ENCODE peak calls at places on chromosomes 5 and 9, in nine cellular contexts. B, O, P, L, I, E, X, F and W are unnamed samples.

GRCh38 chr5:107796797-107797196 is 126.1 kb upstream of the EFNA5 start:
- DNase-seq in L (no peak), I (no peak), X (no peak), B (no peak), E (no peak), F (no peak), O (no peak), P (no peak), W (no peak)

GRCh38 chr5:96683392-96683791 is 21.2 kb downstream of the CAST start:
- DNase-seq in X (no peak), P (no peak), B (no peak), L (no peak), E (no peak), I (no peak), O (no peak), F (no peak), W (no peak)

GRCh38 chr9:21591221-21592062 is 109.3 kb upstream of the IFNE start:
- DNase-seq in L (no peak), O (no peak), B (peak; percentile 47), I (no peak), E (peak; percentile 83), P (peak; percentile 93), F (no peak), X (no peak), W (peak; percentile 59)

GRCh38 chr5:75108515-75108914 is 56.2 kb upstream of the GCNT4 start:
- DNase-seq in X (no peak), P (no peak), F (no peak), B (no peak), E (no peak), L (no peak), O (no peak), I (no peak), W (no peak)

GRCh38 chr5:61132559-61132958 is 29.7 kb downstream of the SMIM15 start:
- DNase-seq in F (no peak), L (no peak), I (no peak), E (no peak), P (peak; percentile 55), B (no peak), O (no peak), X (no peak), W (no peak)

GRCh38 chr5:60844429-60844890 is 391 bp upstream of the ELOVL7 start:
- DNase-seq in L (no peak), I (peak; percentile 20), X (no peak), B (no peak), P (no peak), O (no peak), E (no peak), F (no peak), W (no peak)

GRCh38 chr9:101485873-101486692 is 47.6 kb upstream of the RNF20 start:
- DNase-seq in X (no peak), P (peak; percentile 36), F (no peak), O (no peak), E (no peak), L (no peak), B (peak; percentile 21), I (no peak), W (peak; percentile 76)

GRCh38 chr5:156356238-156356637 is 29.3 kb downstream of the SGCD start:
- DNase-seq in E (no peak), B (no peak), X (no peak), P (no peak), F (no peak), O (no peak), L (no peak), I (no peak), W (no peak)

GRCh38 chr5:67404261-67405100 is 207.9 kb upstream of the CD180 start:
- DNase-seq in E (no peak), X (no peak), O (no peak), L (no peak), B (no peak), F (no peak), P (no peak), I (no peak), W (no peak)

GRCh38 chr9:18632624-18633407 is 158.9 kb downstream of the ADAMTSL1 start:
- DNase-seq in B (no peak), I (no peak), O (no peak), P (no peak), X (no peak), F (no peak), E (no peak), L (no peak), W (no peak)

GRCh38 chr5:31204955-31205354 is 11.5 kb downstream of the CDH6 start:
- DNase-seq in I (no peak), B (no peak), L (no peak), E (no peak), F (no peak), O (no peak), P (no peak), X (no peak), W (no peak)

GRCh38 chr5:82403026-82403425 is 124.9 kb upstream of the RPS23 start:
- DNase-seq in F (no peak), L (no peak), P (no peak), E (no peak), B (no peak), I (no peak), X (no peak), O (no peak), W (no peak)

GRCh38 chr5:65791721-65792698 is 70.0 kb downstream of the NLN start:
- DNase-seq in E (no peak), F (no peak), B (no peak), O (no peak), X (no peak), I (no peak), L (no peak), P (no peak), W (no peak)

GRCh38 chr9:111525056-111525977 is at the start of gene ZNF483:
- DNase-seq in B (peak; percentile 78), L (peak; percentile 58), E (peak; percentile 72), I (peak; percentile 49), O (no peak), X (peak; percentile 69), F (peak; percentile 45), P (peak; percentile 71), W (peak; percentile 88)

GRCh38 chr9:128136816-128137793 is 9.6 kb upstream of the PTGES2 start:
- DNase-seq in O (no peak), F (no peak), B (no peak), L (no peak), P (no peak), I (no peak), X (no peak), E (no peak), W (peak; percentile 43)

GRCh38 chr9:15499108-15499507 is 11.7 kb downstream of the PSIP1 start:
- DNase-seq in X (no peak), P (no peak), L (no peak), E (no peak), B (no peak), I (no peak), O (no peak), F (no peak), W (no peak)

GRCh38 chr9:127860260-127860659 is 5.8 kb upstream of the ENG start:
- DNase-seq in F (no peak), B (peak; percentile 72), I (no peak), O (no peak), L (no peak), E (no peak), P (no peak), X (no peak), W (no peak)

GRCh38 chr9:136539427-136540412 is 6.1 kb downstream of the NOTCH1 start:
- DNase-seq in E (peak; percentile 98), O (peak; percentile 97), F (peak; percentile 85), I (peak; percentile 88), L (peak; percentile 82), B (peak; percentile 93), X (peak; percentile 87), P (no peak), W (peak; percentile 99)

GRCh38 chr5:80931423-80931822 is 28.7 kb upstream of the RASGRF2 start:
- DNase-seq in X (no peak), P (no peak), I (no peak), E (no peak), O (no peak), F (no peak), B (no peak), L (no peak), W (no peak)

GRCh38 chr9:96140401-96141180 is 161.4 kb downstream of the HSD17B3 start:
- DNase-seq in I (no peak), E (no peak), L (no peak), F (no peak), X (no peak), P (no peak), B (peak; percentile 43), O (no peak), W (no peak)

GRCh38 chr5:172175263-172175719 is 12.7 kb downstream of the STK10 start:
- DNase-seq in L (peak; percentile 89), X (peak; percentile 75), F (peak; percentile 76), I (peak; percentile 80), E (peak; percentile 98), P (no peak), O (peak; percentile 90), B (peak; percentile 59), W (peak; percentile 88)

GRCh38 chr9:91824591-91825339 is 125.3 kb downstream of the ROR2 start:
- DNase-seq in O (no peak), E (no peak), F (no peak), I (no peak), B (no peak), X (no peak), P (no peak), L (no peak), W (peak; percentile 66)

GRCh38 chr9:77707696-77708095 is 59.6 kb upstream of the GNA14 start:
- DNase-seq in O (no peak), P (peak; percentile 59), B (peak; percentile 69), E (no peak), I (no peak), X (no peak), F (no peak), L (no peak), W (no peak)

GRCh38 chr5:42403236-42403635 is 20.0 kb upstream of the GHR start:
- DNase-seq in L (no peak), B (no peak), O (no peak), X (no peak), F (no peak), I (no peak), P (no peak), E (no peak), W (no peak)

GRCh38 chr9:22307013-22307711 is 139.5 kb upstream of the DMRTA1 start:
- DNase-seq in L (no peak), B (peak; percentile 33), E (no peak), X (no peak), O (peak; percentile 65), P (peak; percentile 40), F (no peak), I (no peak), W (no peak)

GRCh38 chr5:33073856-33074255 is 362.7 kb downstream of the NPR3 start:
- DNase-seq in P (no peak), E (no peak), L (no peak), X (no peak), B (no peak), F (no peak), O (no peak), I (no peak), W (no peak)

GRCh38 chr9:88653926-88654325 is 118.9 kb downstream of the NXNL2 start:
- DNase-seq in B (no peak), X (no peak), E (no peak), F (no peak), I (no peak), P (no peak), L (no peak), O (no peak), W (no peak)

GRCh38 chr9:121692606-121693505 is 41.4 kb downstream of the DAB2IP start:
- DNase-seq in F (no peak), I (no peak), L (no peak), E (no peak), P (no peak), O (no peak), X (no peak), B (peak; percentile 32), W (peak; percentile 85)

GRCh38 chr5:77892061-77893010 is 116.2 kb upstream of the TBCA start:
- DNase-seq in F (no peak), X (no peak), I (no peak), P (no peak), L (no peak), B (no peak), O (no peak), E (no peak), W (no peak)

GRCh38 chr5:95081500-95082355 is 203.2 kb downstream of the MCTP1 start:
- DNase-seq in E (peak; percentile 50), X (peak; percentile 34), I (peak; percentile 43), P (peak; percentile 92), F (no peak), O (peak; percentile 70), L (peak; percentile 4), B (no peak), W (peak; percentile 15)